ENCODE peak calls at places on chromosome 5, in seven cellular contexts. One of them, this sample, is unnamed.

GRCh38 chr5:169706758-169707450 is 69.8 kb downstream of the DOCK2 start:
- DNase-seq in ovary: no peak
- DNase-seq in OCI-LY7: no peak
- DNase-seq in GM23338: no peak
- DNase-seq in PC-3: peak; percentile 78
- DNase-seq in NT2/D1: no peak
- DNase-seq in right lobe of liver: no peak
- DNase-seq in this sample: no peak

GRCh38 chr5:111755942-111756353 is 1.0 kb downstream of the NREP start:
- DNase-seq in ovary: no peak
- DNase-seq in OCI-LY7: peak; percentile 45
- DNase-seq in GM23338: peak; percentile 43
- DNase-seq in PC-3: peak; percentile 12
- DNase-seq in NT2/D1: no peak
- DNase-seq in right lobe of liver: no peak
- DNase-seq in this sample: no peak

GRCh38 chr5:174231961-174232487 is 186.5 kb downstream of the NSG2 start:
- DNase-seq in ovary: no peak
- DNase-seq in OCI-LY7: no peak
- DNase-seq in GM23338: no peak
- DNase-seq in PC-3: no peak
- DNase-seq in NT2/D1: no peak
- DNase-seq in right lobe of liver: no peak
- DNase-seq in this sample: no peak

GRCh38 chr5:132207783-132208182 is 19.9 kb downstream of the P4HA2 start:
- DNase-seq in ovary: no peak
- DNase-seq in OCI-LY7: no peak
- DNase-seq in GM23338: peak; percentile 30
- DNase-seq in PC-3: no peak
- DNase-seq in NT2/D1: no peak
- DNase-seq in right lobe of liver: no peak
- DNase-seq in this sample: no peak

GRCh38 chr5:26310415-26310814 is 728.0 kb downstream of the CDH9 start:
- DNase-seq in ovary: no peak
- DNase-seq in OCI-LY7: no peak
- DNase-seq in GM23338: no peak
- DNase-seq in PC-3: no peak
- DNase-seq in NT2/D1: no peak
- DNase-seq in right lobe of liver: no peak
- DNase-seq in this sample: no peak

GRCh38 chr5:3490962-3491477 is 104.6 kb upstream of the IRX1 start:
- DNase-seq in ovary: no peak
- DNase-seq in OCI-LY7: no peak
- DNase-seq in GM23338: no peak
- DNase-seq in PC-3: no peak
- DNase-seq in NT2/D1: no peak
- DNase-seq in right lobe of liver: no peak
- DNase-seq in this sample: no peak

GRCh38 chr5:317086-317811 is 4.3 kb upstream of the AHRR start:
- DNase-seq in ovary: no peak
- DNase-seq in OCI-LY7: peak; percentile 62
- DNase-seq in GM23338: peak; percentile 84
- DNase-seq in PC-3: peak; percentile 73
- DNase-seq in NT2/D1: no peak
- DNase-seq in right lobe of liver: peak; percentile 52
- DNase-seq in this sample: peak; percentile 48

GRCh38 chr5:124949862-124950261 is 203.4 kb upstream of the ZNF608 start:
- DNase-seq in ovary: no peak
- DNase-seq in OCI-LY7: no peak
- DNase-seq in GM23338: no peak
- DNase-seq in PC-3: peak; percentile 81
- DNase-seq in NT2/D1: no peak
- DNase-seq in right lobe of liver: no peak
- DNase-seq in this sample: no peak

GRCh38 chr5:169628891-169629290 is 8.2 kb upstream of the DOCK2 start:
- DNase-seq in ovary: no peak
- DNase-seq in OCI-LY7: no peak
- DNase-seq in GM23338: no peak
- DNase-seq in PC-3: no peak
- DNase-seq in NT2/D1: no peak
- DNase-seq in right lobe of liver: no peak
- DNase-seq in this sample: no peak

GRCh38 chr5:1111727-1112289 is at the start of gene SLC12A7:
- DNase-seq in ovary: peak; percentile 56
- DNase-seq in OCI-LY7: no peak
- DNase-seq in GM23338: peak; percentile 78
- DNase-seq in PC-3: peak; percentile 77
- DNase-seq in NT2/D1: no peak
- DNase-seq in right lobe of liver: peak; percentile 81
- DNase-seq in this sample: peak; percentile 52

GRCh38 chr5:167285591-167285990 is 1005.9 kb upstream of the WWC1 start:
- DNase-seq in ovary: peak; percentile 44
- DNase-seq in OCI-LY7: no peak
- DNase-seq in GM23338: no peak
- DNase-seq in PC-3: no peak
- DNase-seq in NT2/D1: no peak
- DNase-seq in right lobe of liver: no peak
- DNase-seq in this sample: no peak

GRCh38 chr5:39517800-39518199 is 93.0 kb upstream of the DAB2 start:
- DNase-seq in ovary: no peak
- DNase-seq in OCI-LY7: no peak
- DNase-seq in GM23338: no peak
- DNase-seq in PC-3: peak; percentile 94
- DNase-seq in NT2/D1: no peak
- DNase-seq in right lobe of liver: no peak
- DNase-seq in this sample: no peak

DNA sequence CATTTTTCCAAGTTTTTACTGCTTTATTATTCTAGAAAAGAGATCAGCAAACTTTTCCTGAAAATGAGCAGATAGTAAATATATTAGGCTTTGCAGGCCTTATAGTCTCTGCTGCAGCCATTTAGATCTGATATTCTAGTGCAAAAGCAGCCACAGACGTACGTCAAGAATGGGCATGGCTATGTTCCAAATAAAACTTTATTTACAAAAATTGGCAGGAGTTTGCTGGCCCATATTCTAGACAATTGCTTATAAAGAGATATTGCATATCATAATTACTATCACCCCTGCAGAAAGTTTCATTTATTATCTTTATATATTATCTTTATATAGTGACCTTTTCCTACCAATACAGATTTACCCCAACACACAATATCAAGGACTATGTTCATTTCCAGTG is 161.9 kb upstream of the ACOT12 start:
- DNase-seq in ovary: no peak
- DNase-seq in OCI-LY7: no peak
- DNase-seq in GM23338: no peak
- DNase-seq in PC-3: no peak
- DNase-seq in NT2/D1: no peak
- DNase-seq in right lobe of liver: no peak
- DNase-seq in this sample: no peak
- H3K4me3 ChIP-seq in ovary: no peak overlapping the region
- H3K4me3 ChIP-seq in OCI-LY7: no peak overlapping the region
- H3K4me3 ChIP-seq in GM23338: no peak overlapping the region
- H3K4me3 ChIP-seq in PC-3: no peak overlapping the region
- H3K4me3 ChIP-seq in NT2/D1: no peak overlapping the region
- H3K4me3 ChIP-seq in right lobe of liver: no peak overlapping the region
- H3K4me3 ChIP-seq in this sample: no peak overlapping the region

GRCh38 chr5:6485441-6485840 is 36.8 kb downstream of the UBE2QL1 start:
- DNase-seq in ovary: no peak
- DNase-seq in OCI-LY7: no peak
- DNase-seq in GM23338: no peak
- DNase-seq in PC-3: no peak
- DNase-seq in NT2/D1: no peak
- DNase-seq in right lobe of liver: no peak
- DNase-seq in this sample: no peak

GRCh38 chr5:6484446-6484845 is 35.8 kb downstream of the UBE2QL1 start:
- DNase-seq in ovary: no peak
- DNase-seq in OCI-LY7: no peak
- DNase-seq in GM23338: no peak
- DNase-seq in PC-3: no peak
- DNase-seq in NT2/D1: no peak
- DNase-seq in right lobe of liver: no peak
- DNase-seq in this sample: no peak

GRCh38 chr5:6483880-6484382 is 35.3 kb downstream of the UBE2QL1 start:
- DNase-seq in ovary: no peak
- DNase-seq in OCI-LY7: no peak
- DNase-seq in GM23338: no peak
- DNase-seq in PC-3: no peak
- DNase-seq in NT2/D1: no peak
- DNase-seq in right lobe of liver: no peak
- DNase-seq in this sample: no peak

GRCh38 chr5:6486074-6486473 is 37.4 kb downstream of the UBE2QL1 start:
- DNase-seq in ovary: no peak
- DNase-seq in OCI-LY7: no peak
- DNase-seq in GM23338: no peak
- DNase-seq in PC-3: no peak
- DNase-seq in NT2/D1: no peak
- DNase-seq in right lobe of liver: no peak
- DNase-seq in this sample: no peak

GRCh38 chr5:6484899-6485298 is 36.2 kb downstream of the UBE2QL1 start:
- DNase-seq in ovary: no peak
- DNase-seq in OCI-LY7: no peak
- DNase-seq in GM23338: no peak
- DNase-seq in PC-3: no peak
- DNase-seq in NT2/D1: no peak
- DNase-seq in right lobe of liver: no peak
- DNase-seq in this sample: no peak
- H3K4me1 ChIP-seq in ovary: no peaks in the 10 kb centered on the region
- H3K4me1 ChIP-seq in OCI-LY7: peaks cover 6% of the 10 kb centered on the region
- H3K4me1 ChIP-seq in GM23338: no peaks in the 10 kb centered on the region
- H3K4me1 ChIP-seq in PC-3: no peaks in the 10 kb centered on the region
- H3K4me1 ChIP-seq in NT2/D1: no peaks in the 10 kb centered on the region
- H3K4me1 ChIP-seq in right lobe of liver: no peaks in the 10 kb centered on the region
- H3K4me1 ChIP-seq in this sample: no peaks in the 10 kb centered on the region

GRCh38 chr5:107700486-107700885 is 29.7 kb upstream of the EFNA5 start:
- DNase-seq in ovary: no peak
- DNase-seq in OCI-LY7: no peak
- DNase-seq in GM23338: no peak
- DNase-seq in PC-3: no peak
- DNase-seq in NT2/D1: no peak
- DNase-seq in right lobe of liver: no peak
- DNase-seq in this sample: no peak

GRCh38 chr5:107704686-107705389 is 34.1 kb upstream of the EFNA5 start:
- DNase-seq in ovary: no peak
- DNase-seq in OCI-LY7: no peak
- DNase-seq in GM23338: no peak
- DNase-seq in PC-3: no peak
- DNase-seq in NT2/D1: no peak
- DNase-seq in right lobe of liver: no peak
- DNase-seq in this sample: peak; percentile 52

GRCh38 chr5:107705390-107706014 is 34.8 kb upstream of the EFNA5 start:
- DNase-seq in ovary: no peak
- DNase-seq in OCI-LY7: no peak
- DNase-seq in GM23338: no peak
- DNase-seq in PC-3: peak; percentile 78
- DNase-seq in NT2/D1: no peak
- DNase-seq in right lobe of liver: no peak
- DNase-seq in this sample: no peak
- H3K4me3 ChIP-seq in ovary: no peak overlapping the region
- H3K4me3 ChIP-seq in OCI-LY7: no peak overlapping the region
- H3K4me3 ChIP-seq in GM23338: no peak overlapping the region
- H3K4me3 ChIP-seq in PC-3: no peak overlapping the region
- H3K4me3 ChIP-seq in NT2/D1: no peak overlapping the region
- H3K4me3 ChIP-seq in right lobe of liver: no peak overlapping the region
- H3K4me3 ChIP-seq in this sample: no peak overlapping the region

DNA sequence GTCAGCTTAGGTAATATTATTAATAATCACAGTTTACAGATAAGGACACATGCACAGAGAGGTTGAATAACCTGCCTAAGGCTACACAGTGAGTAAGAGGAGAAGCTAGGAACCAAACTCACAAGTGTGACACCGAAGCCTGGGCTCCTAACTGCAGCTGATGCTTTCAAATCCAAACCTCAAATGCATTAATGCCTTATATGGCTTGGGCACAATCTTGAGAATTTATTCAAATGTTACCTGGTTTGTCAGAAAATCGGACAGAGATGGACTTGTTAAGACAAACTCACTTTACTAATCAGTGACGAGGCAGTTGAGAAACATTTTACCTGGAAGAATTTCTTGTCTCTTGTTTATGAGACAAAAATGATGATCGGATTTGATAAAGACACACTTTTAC is 54.7 kb downstream of the DAP start:
- DNase-seq in ovary: no peak
- DNase-seq in OCI-LY7: no peak
- DNase-seq in GM23338: no peak
- DNase-seq in PC-3: peak; percentile 49
- DNase-seq in NT2/D1: no peak
- DNase-seq in right lobe of liver: no peak
- DNase-seq in this sample: no peak
- H3K4me1 ChIP-seq in ovary: peaks cover 17% of the 10 kb centered on the region
- H3K4me1 ChIP-seq in OCI-LY7: peaks cover 19% of the 10 kb centered on the region
- H3K4me1 ChIP-seq in GM23338: peaks cover 6% of the 10 kb centered on the region
- H3K4me1 ChIP-seq in PC-3: peaks cover 86% of the 10 kb centered on the region
- H3K4me1 ChIP-seq in NT2/D1: peaks cover 8% of the 10 kb centered on the region
- H3K4me1 ChIP-seq in right lobe of liver: peaks cover 17% of the 10 kb centered on the region
- H3K4me1 ChIP-seq in this sample: no peaks in the 10 kb centered on the region

DNA sequence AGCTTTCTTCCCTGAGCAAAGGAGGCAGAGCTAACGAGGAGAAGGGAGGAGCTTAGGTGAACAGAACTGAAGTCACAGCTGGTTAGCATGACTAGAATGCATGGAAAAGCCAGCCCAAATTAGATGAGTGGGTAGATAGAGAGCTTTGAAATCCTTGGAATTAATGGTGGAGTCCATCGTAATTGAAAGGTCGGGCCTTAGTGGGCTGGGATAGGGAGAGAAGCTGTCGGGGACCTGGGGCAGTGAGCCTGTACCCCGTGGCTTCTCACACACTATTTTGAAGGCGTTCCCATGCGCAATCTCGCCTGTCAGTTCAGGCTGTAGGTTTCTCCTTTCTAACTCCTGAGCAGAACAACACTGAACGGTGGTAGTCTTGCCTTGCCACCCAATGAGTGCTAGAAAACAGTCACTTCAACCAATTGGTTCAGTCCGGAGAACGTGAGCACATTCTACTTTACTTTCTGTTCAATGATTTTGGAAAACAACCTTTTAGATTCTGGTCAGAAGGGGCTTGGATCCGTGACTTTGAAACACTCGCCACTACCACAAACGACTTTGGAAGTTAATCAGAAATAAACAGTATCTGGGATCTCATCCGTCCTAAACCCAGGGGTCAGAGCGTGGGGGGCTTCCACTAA is 655 bp upstream of the RAI14 start:
- DNase-seq in ovary: peak; percentile 46
- DNase-seq in OCI-LY7: no peak
- DNase-seq in GM23338: peak; percentile 69
- DNase-seq in PC-3: peak; percentile 48
- DNase-seq in NT2/D1: no peak
- DNase-seq in right lobe of liver: peak; percentile 42
- DNase-seq in this sample: no peak
- H3K4me3 ChIP-seq in ovary: peak overlapping the region; percentile 81
- H3K4me3 ChIP-seq in OCI-LY7: no peak overlapping the region
- H3K4me3 ChIP-seq in GM23338: peak overlapping the region; percentile 91
- H3K4me3 ChIP-seq in PC-3: peak overlapping the region; percentile 97
- H3K4me3 ChIP-seq in NT2/D1: peak overlapping the region; percentile 80
- H3K4me3 ChIP-seq in right lobe of liver: peak overlapping the region; percentile 87
- H3K4me3 ChIP-seq in this sample: peak overlapping the region; percentile 81

DNA sequence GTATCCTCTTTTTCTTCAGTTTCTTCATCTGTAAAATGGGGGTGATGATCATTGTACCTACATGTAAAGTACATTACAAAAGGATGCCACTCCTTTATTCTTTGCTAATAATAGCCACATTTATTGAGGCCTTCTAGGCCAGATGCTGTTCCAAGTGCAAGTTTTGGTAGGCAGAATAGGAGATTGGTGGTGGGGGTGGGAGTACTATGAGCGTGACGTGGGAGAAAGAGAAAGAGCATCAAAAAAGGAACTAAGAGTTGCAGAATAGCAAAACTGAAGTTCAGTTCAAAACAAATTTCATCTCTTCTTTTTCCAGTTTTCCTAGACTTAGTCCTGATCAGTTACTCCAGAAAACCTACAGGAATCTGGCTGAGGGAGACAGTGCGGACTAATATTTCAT is 174.1 kb downstream of the SNX18 start:
- DNase-seq in ovary: no peak
- DNase-seq in OCI-LY7: no peak
- DNase-seq in GM23338: no peak
- DNase-seq in PC-3: no peak
- DNase-seq in NT2/D1: no peak
- DNase-seq in right lobe of liver: no peak
- DNase-seq in this sample: no peak
- H3K4me1 ChIP-seq in ovary: peaks cover 7% of the 10 kb centered on the region
- H3K4me1 ChIP-seq in OCI-LY7: peaks cover 3% of the 10 kb centered on the region
- H3K4me1 ChIP-seq in GM23338: no peaks in the 10 kb centered on the region
- H3K4me1 ChIP-seq in PC-3: no peaks in the 10 kb centered on the region
- H3K4me1 ChIP-seq in NT2/D1: no peaks in the 10 kb centered on the region
- H3K4me1 ChIP-seq in right lobe of liver: no peaks in the 10 kb centered on the region
- H3K4me1 ChIP-seq in this sample: no peaks in the 10 kb centered on the region